ENCODE peak calls at places on chromosomes 5 and 9, in seven cellular contexts. M, A, C, O, G, U and T are unnamed samples.

GRCh38 chr9:127586537-127586936 is 25.5 kb upstream of the STXBP1 start:
- DNase-seq in M (peak), A (peak), C (peak), O (peak), G (no peak), U (peak), T (peak)

GRCh38 chr9:108271646-108272349 is 584.0 kb downstream of the ACTL7B start:
- DNase-seq in M (no peak), A (peak), C (peak), O (peak), G (no peak), U (peak), T (no peak)

GRCh38 chr9:96453625-96454024 is 3.7 kb downstream of the HABP4 start:
- DNase-seq in M (peak), A (peak), C (no peak), O (no peak), G (no peak), U (peak), T (no peak)

GRCh38 chr9:27184556-27185351 is 75.7 kb downstream of the TEK start:
- DNase-seq in M (no peak), A (no peak), C (no peak), O (no peak), G (no peak), U (no peak), T (no peak)

GRCh38 chr9:4890242-4890641 is 94.8 kb upstream of the JAK2 start:
- DNase-seq in M (no peak), A (no peak), C (no peak), O (no peak), G (no peak), U (no peak), T (no peak)

GRCh38 chr9:75149841-75150241 is 61.5 kb downstream of the OSTF1 start:
- DNase-seq in M (no peak), A (no peak), C (no peak), O (no peak), G (no peak), U (no peak), T (no peak)

GRCh38 chr9:88534456-88535225 is at the start of gene NXNL2:
- DNase-seq in M (peak), A (peak), C (peak), O (peak), G (no peak), U (peak), T (no peak)

GRCh38 chr5:33049845-33050244 is 338.7 kb downstream of the NPR3 start:
- DNase-seq in M (no peak), A (no peak), C (no peak), O (no peak), G (no peak), U (peak), T (no peak)

GRCh38 chr5:59666709-59667108 is 226.8 kb downstream of the PDE4D start:
- DNase-seq in M (no peak), A (no peak), C (no peak), O (no peak), G (no peak), U (no peak), T (no peak)

GRCh38 chr5:149979898-149980297 is 19.3 kb downstream of the SLC26A2 start:
- DNase-seq in M (no peak), A (no peak), C (no peak), O (no peak), G (no peak), U (no peak), T (no peak)

GRCh38 chr5:127650649-127651048 is 1.8 kb downstream of the CTXN3 start:
- DNase-seq in M (no peak), A (no peak), C (no peak), O (no peak), G (no peak), U (peak), T (no peak)

GRCh38 chr5:14450055-14450524 is 131.5 kb upstream of the OTULINL start:
- DNase-seq in M (peak), A (no peak), C (no peak), O (no peak), G (no peak), U (peak), T (no peak)

GRCh38 chr9:8337834-8338233 is 538.3 kb upstream of the DMAC1 start:
- DNase-seq in M (no peak), A (peak), C (no peak), O (no peak), G (no peak), U (no peak), T (no peak)

GRCh38 chr5:112196574-112196973 is 222.5 kb downstream of the EPB41L4A start:
- DNase-seq in M (no peak), A (no peak), C (no peak), O (no peak), G (no peak), U (no peak), T (no peak)

GRCh38 chr9:5438301-5439162 is 807 bp upstream of the PLGRKT start:
- DNase-seq in M (peak), A (no peak), C (no peak), O (no peak), G (peak), U (peak), T (peak)

GRCh38 chr5:138339086-138339456 is 1.0 kb downstream of the FAM53C start:
- DNase-seq in M (no peak), A (peak), C (no peak), O (no peak), G (no peak), U (peak), T (no peak)

GRCh38 chr9:125462766-125463384 is 201.2 kb downstream of the GAPVD1 start:
- DNase-seq in M (no peak), A (no peak), C (no peak), O (no peak), G (no peak), U (no peak), T (no peak)

GRCh38 chr9:89576404-89576824 is 28.4 kb upstream of the GADD45G start:
- DNase-seq in M (no peak), A (no peak), C (no peak), O (no peak), G (no peak), U (peak), T (no peak)

GRCh38 chr5:9888517-9888916 is 258.4 kb upstream of the TAS2R1 start:
- DNase-seq in M (no peak), A (no peak), C (no peak), O (no peak), G (no peak), U (peak), T (no peak)

GRCh38 chr9:91071185-91071990 is 269.8 kb downstream of the SYK start:
- DNase-seq in M (peak), A (no peak), C (no peak), O (no peak), G (peak), U (peak), T (peak)

GRCh38 chr5:168578506-168579205 is 512 bp downstream of the PANK3 start:
- DNase-seq in M (no peak), A (peak), C (no peak), O (no peak), G (no peak), U (peak), T (no peak)

GRCh38 chr5:158139161-158139560 is 280.2 kb upstream of the CLINT1 start:
- DNase-seq in M (no peak), A (peak), C (no peak), O (no peak), G (no peak), U (peak), T (no peak)

GRCh38 chr9:76654575-76654974 is 109.7 kb upstream of the PCA3 start:
- DNase-seq in M (no peak), A (no peak), C (no peak), O (no peak), G (no peak), U (peak), T (no peak)

GRCh38 chr5:82351754-82352145 is 73.6 kb upstream of the RPS23 start:
- DNase-seq in M (no peak), A (peak), C (no peak), O (no peak), G (no peak), U (peak), T (no peak)

GRCh38 chr5:123949807-123950206 is 437.8 kb downstream of the CSNK1G3 start:
- DNase-seq in M (no peak), A (no peak), C (no peak), O (no peak), G (no peak), U (no peak), T (no peak)

GRCh38 chr9:118305371-118305770 is 601.2 kb downstream of the TLR4 start:
- DNase-seq in M (no peak), A (no peak), C (no peak), O (no peak), G (no peak), U (no peak), T (no peak)

GRCh38 chr9:125506045-125506444 is 201.0 kb downstream of the MAPKAP1 start:
- DNase-seq in M (no peak), A (no peak), C (no peak), O (no peak), G (no peak), U (no peak), T (no peak)

GRCh38 chr9:81391457-81391825 is 297.9 kb downstream of the TLE1 start:
- DNase-seq in M (no peak), A (no peak), C (no peak), O (no peak), G (no peak), U (no peak), T (no peak)

GRCh38 chr5:157902440-157903116 is 43.6 kb upstream of the CLINT1 start:
- DNase-seq in M (no peak), A (no peak), C (no peak), O (no peak), G (no peak), U (no peak), T (no peak)

GRCh38 chr5:137632716-137633115 is 103.2 kb downstream of the KLHL3 start:
- DNase-seq in M (no peak), A (no peak), C (no peak), O (no peak), G (no peak), U (no peak), T (no peak)

GRCh38 chr5:81313686-81314085 is 12.3 kb downstream of the ZCCHC9 start:
- DNase-seq in M (no peak), A (no peak), C (no peak), O (no peak), G (no peak), U (peak), T (no peak)

GRCh38 chr5:95530441-95530840 is 24.3 kb downstream of the SKIC3 start:
- DNase-seq in M (no peak), A (no peak), C (no peak), O (no peak), G (no peak), U (peak), T (no peak)

GRCh38 chr5:117434266-117434665 is 859.6 kb upstream of the SEMA6A start:
- DNase-seq in M (no peak), A (no peak), C (no peak), O (no peak), G (no peak), U (no peak), T (no peak)

GRCh38 chr9:132944294-132945185 is at the start of gene TSC1:
- DNase-seq in M (peak), A (peak), C (peak), O (peak), G (peak), U (peak), T (peak)

GRCh38 chr9:134236001-134236421 is 71.6 kb upstream of the RNU6ATAC start:
- DNase-seq in M (no peak), A (no peak), C (no peak), O (no peak), G (no peak), U (peak), T (no peak)

GRCh38 chr5:55232985-55233928 is at the start of gene CCNO:
- DNase-seq in M (peak), A (peak), C (peak), O (peak), G (peak), U (peak), T (peak)

GRCh38 chr5:12080761-12081160 is 176.5 kb upstream of the CTNND2 start:
- DNase-seq in M (no peak), A (no peak), C (no peak), O (no peak), G (no peak), U (no peak), T (no peak)

GRCh38 chr5:88734191-88734640 is 148.8 kb downstream of the MEF2C start:
- DNase-seq in M (no peak), A (no peak), C (no peak), O (no peak), G (no peak), U (no peak), T (no peak)

GRCh38 chr5:112787896-112788295 is 50.2 kb downstream of the APC start:
- DNase-seq in M (no peak), A (no peak), C (no peak), O (no peak), G (no peak), U (peak), T (no peak)